ENCODE peak calls at places on chromosome 12, in six cellular contexts. F is IMR-90, E is mesendoderm, L is H9, Z is H1, O is mesenchymal stem cell. T is an unnamed sample.

GRCh38 chr12:96497800-96498199 is 8.4 kb downstream of the CFAP54 start:
- DNase-seq in F (peak), E (no peak), L (no peak), Z (no peak), O (no peak), T (no peak)

GRCh38 chr12:58069268-58069967 is 128.1 kb downstream of the ATP23 start:
- DNase-seq in F (peak), E (no peak), L (no peak), Z (no peak), O (peak), T (no peak)

GRCh38 chr12:69676257-69677012 is 22.7 kb downstream of the BEST3 start:
- DNase-seq in F (peak), E (no peak), L (no peak), Z (no peak), O (no peak), T (no peak)

GRCh38 chr12:3236345-3237153 is 159.4 kb downstream of the TSPAN9 start:
- DNase-seq in F (peak), E (peak), L (peak), Z (no peak), O (peak), T (no peak)

GRCh38 chr12:45612044-45612794 is 117.3 kb upstream of the ARID2 start:
- DNase-seq in F (peak), E (no peak), L (no peak), Z (no peak), O (peak), T (no peak)

GRCh38 chr12:96048392-96048969 is 13.1 kb upstream of the LTA4H start:
- DNase-seq in F (no peak), E (no peak), L (no peak), Z (no peak), O (peak), T (no peak)

GRCh38 chr12:121576851-121577391 is 3.9 kb downstream of the KDM2B start:
- DNase-seq in F (peak), E (peak), L (peak), Z (peak), O (peak), T (peak)

GRCh38 chr12:123064356-123064755 is 83.9 kb downstream of the ARL6IP4 start:
- DNase-seq in F (no peak), E (no peak), L (no peak), Z (no peak), O (no peak), T (no peak)

GRCh38 chr12:118190266-118190665 is 54.3 kb downstream of the PEBP1 start:
- DNase-seq in F (peak), E (peak), L (no peak), Z (no peak), O (peak), T (no peak)

GRCh38 chr12:119729871-119730270 is 61.9 kb downstream of the PRKAB1 start:
- DNase-seq in F (no peak), E (no peak), L (no peak), Z (no peak), O (no peak), T (no peak)

DNA sequence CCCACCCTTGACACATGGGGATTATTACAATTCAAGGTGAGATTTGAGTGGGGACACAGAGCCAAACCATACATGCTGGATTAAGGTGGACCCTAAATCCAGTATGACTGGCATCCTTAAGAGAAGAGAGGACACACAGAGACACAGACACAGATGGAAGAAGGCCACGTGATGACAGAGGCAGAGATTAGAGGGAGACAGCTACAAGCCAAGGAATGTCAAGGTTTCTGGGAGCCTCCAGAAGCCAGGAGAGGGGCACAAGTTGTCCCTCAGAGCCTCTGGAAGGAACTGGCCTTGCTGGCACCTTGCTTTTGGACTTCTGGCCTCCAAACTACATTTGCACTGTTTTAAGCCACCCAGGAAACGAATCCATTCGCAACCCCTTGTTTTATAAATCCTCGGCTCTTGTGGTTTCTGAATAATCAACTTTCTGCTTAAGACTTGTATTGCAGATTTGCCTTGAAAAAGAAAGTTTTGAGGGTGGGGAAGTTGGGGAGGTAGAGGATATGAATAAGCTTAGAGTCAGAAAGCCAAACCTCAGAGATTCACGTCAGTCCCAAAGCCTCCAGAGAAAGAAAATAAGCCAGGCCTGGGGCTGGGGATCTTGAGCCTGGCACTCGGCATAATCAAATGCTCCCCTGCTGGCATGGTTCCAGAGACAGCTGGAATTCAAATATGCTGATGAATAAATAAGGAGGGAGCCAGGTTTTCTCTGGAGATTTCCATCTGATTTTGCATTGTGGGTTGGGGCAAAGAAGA is 224.2 kb upstream of the PWP1 start:
- DNase-seq in F (peak), E (no peak), L (no peak), Z (no peak), O (no peak), T (no peak)
- H3K4me2 ChIP-seq in F (peak), E (no peak), L (no peak), Z (no peak), O (no peak), T (no peak)

GRCh38 chr12:109701064-109701463 is 12.6 kb upstream of the FAM222A start:
- DNase-seq in F (no peak), E (no peak), L (no peak), Z (no peak), O (no peak), T (no peak)
- H2BK15ac ChIP-seq in F (no peak), E (no peak), L (no peak), Z (peak), O (no peak), T (no peak)

GRCh38 chr12:19398376-19399363 is 40.6 kb upstream of the AEBP2 start:
- DNase-seq in F (no peak), E (no peak), L (no peak), Z (no peak), O (no peak), T (no peak)

GRCh38 chr12:19404232-19404880 is 34.9 kb upstream of the AEBP2 start:
- DNase-seq in F (no peak), E (no peak), L (no peak), Z (no peak), O (no peak), T (no peak)

GRCh38 chr12:19397534-19397933 is 41.8 kb upstream of the AEBP2 start:
- DNase-seq in F (peak), E (no peak), L (no peak), Z (no peak), O (no peak), T (no peak)

GRCh38 chr12:19402743-19403400 is 36.4 kb upstream of the AEBP2 start:
- DNase-seq in F (peak), E (peak), L (no peak), Z (no peak), O (peak), T (no peak)

GRCh38 chr12:19402211-19402610 is 37.1 kb upstream of the AEBP2 start:
- DNase-seq in F (no peak), E (no peak), L (no peak), Z (no peak), O (no peak), T (no peak)
- H3K4me2 ChIP-seq in F (no peak), E (no peak), L (no peak), Z (no peak), O (no peak), T (no peak)

GRCh38 chr12:110829308-110829707 is 17.5 kb upstream of the CCDC63 start:
- DNase-seq in F (no peak), E (no peak), L (no peak), Z (no peak), O (no peak), T (no peak)
- H2BK15ac ChIP-seq in F (no peak), E (no peak), L (no peak), Z (no peak), O (no peak), T (no peak)

GRCh38 chr12:47397664-47398281 is 308.1 kb downstream of the RPAP3 start:
- DNase-seq in F (peak), E (peak), L (peak), Z (no peak), O (peak), T (no peak)
- H3K4me2 ChIP-seq in F (no peak), E (no peak), L (no peak), Z (no peak), O (no peak), T (no peak)